ENCODE peak calls at places on chromosomes 12 and 14, in ten cellular contexts. Q is dorsolateral prefrontal cortex, U is stomach, F is left lung, X is heart right ventricle, O is IMR-90, D is osteoblast, A is heart left ventricle, I is suprapubic skin, Y is transverse colon. L is an unnamed sample.

GRCh38 chr12:69514845-69515244 is 44.7 kb downstream of the FRS2 start:
- DNase-seq in D (no peak), Q (no peak), Y (no peak), U (no peak), A (no peak), X (no peak), O (no peak), F (no peak), I (no peak), L (no peak)

GRCh38 chr14:33934938-33935337 is 15.9 kb downstream of the EGLN3 start:
- DNase-seq in U (no peak), Y (no peak), O (no peak), I (no peak), A (no peak), D (no peak), X (no peak), F (no peak), Q (no peak), L (no peak)

GRCh38 chr14:74737753-74738325 is 24.9 kb downstream of the FCF1 start:
- DNase-seq in F (no peak), A (no peak), Y (no peak), O (peak), Q (no peak), D (peak), I (no peak), X (no peak), U (no peak), L (peak)

GRCh38 chr14:31677052-31677451 is 115.8 kb downstream of the NUBPL start:
- DNase-seq in A (no peak), I (no peak), D (no peak), X (no peak), Y (no peak), F (no peak), U (no peak), Q (no peak), O (no peak), L (no peak)

GRCh38 chr12:132066345-132066685 is 77.8 kb downstream of the DDX51 start:
- DNase-seq in X (no peak), Y (peak), F (no peak), A (no peak), D (no peak), Q (no peak), U (no peak), I (no peak), O (no peak), L (no peak)

GRCh38 chr12:47547077-47547476 is 158.8 kb downstream of the RPAP3 start:
- DNase-seq in U (no peak), Q (no peak), F (no peak), O (peak), Y (no peak), A (no peak), X (no peak), D (peak), I (no peak), L (no peak)

GRCh38 chr14:67734675-67735074 is 33.0 kb downstream of the RDH12 start:
- DNase-seq in A (no peak), X (no peak), Q (no peak), U (no peak), Y (no peak), D (peak), O (peak), I (no peak), F (no peak), L (no peak)

GRCh38 chr14:31411218-31411727 is 9.1 kb downstream of the HEATR5A start:
- DNase-seq in F (no peak), Y (no peak), Q (no peak), X (no peak), U (no peak), O (peak), D (peak), A (no peak), I (no peak), L (no peak)

GRCh38 chr14:100819829-100820475 is 6.0 kb upstream of the MEG3 start:
- DNase-seq in A (no peak), F (no peak), D (peak), Q (no peak), O (no peak), Y (no peak), U (no peak), X (no peak), I (no peak), L (no peak)

GRCh38 chr14:47678993-47679392 is 3.6 kb upstream of the MDGA2 start:
- DNase-seq in Q (no peak), U (no peak), Y (no peak), F (no peak), O (no peak), X (no peak), D (no peak), I (no peak), A (no peak), L (no peak)

GRCh38 chr12:25769076-25769945 is 189.2 kb upstream of the RASSF8 start:
- DNase-seq in I (no peak), D (peak), A (no peak), O (peak), Y (no peak), Q (no peak), F (no peak), U (no peak), X (no peak), L (no peak)

GRCh38 chr14:94129758-94130414 is 482 bp upstream of the IFI27L2 start:
- DNase-seq in Q (peak), O (peak), I (no peak), F (no peak), U (no peak), X (peak), A (peak), D (no peak), Y (no peak), L (no peak)

GRCh38 chr12:3896851-3897351 is 23.7 kb upstream of the PARP11 start:
- DNase-seq in X (no peak), U (no peak), O (no peak), D (no peak), I (no peak), Q (no peak), F (no peak), Y (no peak), A (peak), L (no peak)

GRCh38 chr12:117486840-117487659 is 125.6 kb upstream of the NOS1 start:
- DNase-seq in D (peak), F (no peak), O (no peak), X (peak), U (peak), Q (no peak), Y (no peak), I (no peak), A (no peak), L (peak)

GRCh38 chr14:59208224-59208814 is 19.9 kb downstream of the DAAM1 start:
- DNase-seq in U (no peak), X (no peak), Y (no peak), A (no peak), D (peak), Q (no peak), I (no peak), O (peak), F (no peak), L (no peak)

GRCh38 chr12:131260251-131260905 is 306.7 kb downstream of the ADGRD1 start:
- DNase-seq in X (no peak), U (no peak), A (no peak), O (no peak), I (no peak), F (no peak), D (no peak), Y (no peak), Q (no peak), L (no peak)

GRCh38 chr14:48253020-48253419 is 577.6 kb upstream of the MDGA2 start:
- DNase-seq in F (no peak), A (no peak), I (no peak), Q (no peak), O (no peak), Y (no peak), U (no peak), D (no peak), X (no peak), L (no peak)

GRCh38 chr12:8065991-8066594 is at the start of gene C3AR1:
- DNase-seq in F (no peak), Q (no peak), Y (peak), D (peak), U (no peak), X (no peak), O (peak), I (no peak), A (no peak), L (no peak)

GRCh38 chr12:75656210-75656609 is 144.8 kb upstream of the KRR1 start:
- DNase-seq in X (no peak), Q (no peak), Y (no peak), U (no peak), D (no peak), O (no peak), I (no peak), A (no peak), F (no peak), L (no peak)

GRCh38 chr12:104671407-104672095 is 214.8 kb downstream of the CHST11 start:
- DNase-seq in F (peak), U (peak), O (peak), A (peak), Q (peak), X (peak), I (peak), D (peak), Y (peak), L (peak)

GRCh38 chr12:57772429-57773322 is at the start of gene EEF1AKMT3:
- DNase-seq in I (peak), O (peak), Y (peak), Q (peak), D (peak), A (peak), F (peak), X (peak), U (peak), L (no peak)

GRCh38 chr14:67400434-67400833 is 11.5 kb downstream of the PLEK2 start:
- DNase-seq in F (no peak), Y (peak), A (no peak), Q (no peak), O (no peak), U (no peak), X (no peak), I (no peak), D (no peak), L (no peak)

GRCh38 chr12:16435875-16436554 is 88.6 kb downstream of the MGST1 start:
- DNase-seq in Q (no peak), O (no peak), U (no peak), D (no peak), Y (no peak), I (no peak), X (no peak), F (no peak), A (no peak), L (no peak)

GRCh38 chr14:64879635-64880381 is at the start of gene SPTB:
- DNase-seq in U (peak), D (peak), O (no peak), F (peak), A (peak), X (peak), Y (peak), I (peak), Q (peak), L (peak)

GRCh38 chr12:42145552-42146215 is 1.0 kb upstream of the GXYLT1 start:
- DNase-seq in I (no peak), O (peak), D (no peak), U (no peak), Q (no peak), X (no peak), Y (peak), A (no peak), F (no peak), L (no peak)
- TF ChIP-seq CTCF in I (no peak), O (no peak), D (no peak), U (no peak), Q (no peak), X (no peak), Y (no peak), A (no peak), F (no peak), L (no peak)

GRCh38 chr12:65126482-65126881 is 5.4 kb upstream of the WIF1 start:
- DNase-seq in Y (no peak), X (no peak), U (no peak), O (no peak), A (no peak), I (no peak), Q (no peak), F (no peak), D (no peak), L (no peak)
- H3K27ac ChIP-seq in Y (no peak), X (no peak), U (no peak), O (no peak), A (no peak), I (no peak), Q (no peak), F (no peak), D (no peak), L (no peak)

GRCh38 chr12:103505371-103506236 is 9.8 kb upstream of the C12orf42 start:
- DNase-seq in F (no peak), Q (no peak), U (no peak), Y (no peak), X (no peak), O (no peak), D (no peak), A (no peak), I (no peak), L (no peak)

GRCh38 chr12:103504606-103505005 is 8.8 kb upstream of the C12orf42 start:
- DNase-seq in F (no peak), U (no peak), D (no peak), X (no peak), A (no peak), Y (no peak), O (no peak), Q (no peak), I (no peak), L (no peak)

GRCh38 chr12:103501447-103501846 is 5.7 kb upstream of the C12orf42 start:
- DNase-seq in O (no peak), A (no peak), U (no peak), F (no peak), I (no peak), D (no peak), Q (no peak), X (no peak), Y (no peak), L (no peak)

GRCh38 chr12:103499571-103499970 is 3.8 kb upstream of the C12orf42 start:
- DNase-seq in Q (no peak), X (no peak), F (no peak), A (no peak), Y (no peak), I (no peak), U (no peak), D (no peak), O (no peak), L (no peak)

DNA sequence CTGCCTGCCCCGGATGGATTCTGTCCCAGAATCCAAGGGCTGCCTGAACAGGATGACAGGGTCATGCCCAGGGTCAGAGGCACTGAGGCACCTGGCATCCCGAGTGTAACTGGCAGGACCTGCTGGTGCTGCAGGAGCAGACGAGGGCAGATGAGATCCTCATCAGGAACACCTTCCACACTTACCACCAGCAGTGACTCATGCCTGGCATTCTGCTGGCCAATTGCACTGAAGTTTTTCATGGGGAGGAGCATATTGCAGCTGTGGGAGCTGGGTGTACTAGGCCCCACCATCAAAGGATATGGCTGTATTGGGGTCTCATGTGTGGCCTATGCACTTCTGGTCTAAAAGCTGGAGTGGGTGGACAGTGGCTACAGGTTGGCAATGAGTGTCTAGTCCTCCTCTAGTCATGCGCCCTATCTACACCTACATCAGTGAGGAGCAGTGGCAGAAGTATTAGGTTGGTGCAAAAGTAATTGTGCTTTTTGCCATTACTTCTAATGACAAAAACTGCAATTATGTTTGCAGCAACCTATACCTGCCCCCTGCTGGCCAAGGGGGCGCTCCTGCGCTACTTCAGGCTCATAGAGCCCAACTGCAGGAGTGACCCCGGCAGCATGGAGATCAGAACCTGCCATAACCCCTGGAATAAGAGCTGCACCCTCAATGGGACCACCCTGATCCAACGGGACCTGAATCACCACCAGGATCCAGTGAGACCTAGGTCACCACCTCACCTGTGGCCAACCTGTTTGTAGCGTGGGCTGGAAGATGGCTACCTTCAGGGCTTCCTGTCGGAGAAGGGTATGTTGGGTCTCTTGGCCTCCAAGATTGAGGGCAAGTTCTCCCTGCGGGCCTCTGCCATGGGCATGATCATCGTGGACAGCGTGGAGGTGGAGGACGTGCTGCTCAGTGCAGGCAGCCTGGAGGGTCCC is 8.0 kb upstream of the C12orf42 start:
- DNase-seq in Y (peak), A (no peak), Q (no peak), I (no peak), D (no peak), X (peak), F (no peak), O (no peak), U (peak), L (no peak)
- TF ChIP-seq CTCF in Y (peak), A (peak), Q (peak), I (no peak), D (peak), X (no peak), F (peak), O (no peak), U (peak), L (peak)

DNA sequence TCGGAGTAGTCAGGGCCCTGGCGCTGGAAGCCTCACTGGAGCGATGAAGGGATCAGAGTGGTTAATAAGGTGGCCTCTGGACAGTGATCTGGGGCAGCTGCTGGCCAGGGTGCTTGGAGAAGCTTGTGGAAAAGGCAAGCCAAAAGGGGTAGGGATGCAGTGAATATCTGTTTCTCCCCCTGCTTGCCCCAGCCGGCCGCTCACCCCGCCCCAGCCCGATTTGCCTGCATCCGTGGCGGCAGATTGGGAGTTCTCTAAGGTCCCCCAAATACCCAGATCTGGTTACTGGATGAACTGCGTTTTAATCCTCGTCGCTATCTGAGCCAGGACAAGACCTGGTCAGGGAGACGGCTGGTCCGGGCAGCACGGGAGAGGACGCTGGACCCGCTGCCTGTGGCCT is 7.2 kb upstream of the HOXC6 start:
- DNase-seq in F (no peak), O (no peak), I (no peak), A (no peak), D (no peak), U (no peak), Y (no peak), Q (no peak), X (no peak), L (no peak)
- H3K27ac ChIP-seq in F (no peak), O (no peak), I (peak), A (no peak), D (peak), U (no peak), Y (no peak), Q (no peak), X (no peak), L (no peak)

L was measured in PC-9.